ENCODE peak calls at places on chromosome 2, in four cellular contexts. One of them, this sample, is unnamed. For H3K4me1, the result is how much of the 10 kb centered on the place peaks cover.

GRCh38 chr2:25966531-25967265 is 15.6 kb downstream of the KIF3C start:
- DNase-seq in stomach: no peak
- DNase-seq in right cardiac atrium: no peak
- DNase-seq in IMR-90: no peak
- DNase-seq in this sample: no peak

GRCh38 chr2:127176371-127177311 is 43.5 kb downstream of the CYP27C1 start:
- DNase-seq in right cardiac atrium: peak
- DNase-seq in stomach: peak
- DNase-seq in IMR-90: peak
- DNase-seq in this sample: no peak

GRCh38 chr2:224428787-224429440 is 27.0 kb upstream of the FAM124B start:
- DNase-seq in right cardiac atrium: no peak
- DNase-seq in stomach: no peak
- DNase-seq in IMR-90: no peak
- DNase-seq in this sample: no peak

GRCh38 chr2:218323526-218324472 is 31.5 kb upstream of the TMBIM1 start:
- DNase-seq in stomach: no peak
- DNase-seq in IMR-90: peak
- DNase-seq in right cardiac atrium: peak
- DNase-seq in this sample: no peak

GRCh38 chr2:109230980-109231420 is 102.0 kb downstream of the SH3RF3 start:
- DNase-seq in IMR-90: no peak
- DNase-seq in stomach: no peak
- DNase-seq in right cardiac atrium: peak
- DNase-seq in this sample: no peak

GRCh38 chr2:233976087-233976486 is 58.9 kb downstream of the TRPM8 start:
- DNase-seq in IMR-90: no peak
- DNase-seq in right cardiac atrium: no peak
- DNase-seq in stomach: no peak
- DNase-seq in this sample: no peak

GRCh38 chr2:19371996-19372582 is 13.7 kb upstream of the OSR1 start:
- DNase-seq in right cardiac atrium: no peak
- DNase-seq in stomach: no peak
- DNase-seq in IMR-90: no peak
- DNase-seq in this sample: no peak

GRCh38 chr2:191048073-191048472 is 34.1 kb upstream of the STAT1 start:
- DNase-seq in stomach: no peak
- DNase-seq in right cardiac atrium: no peak
- DNase-seq in IMR-90: peak
- DNase-seq in this sample: no peak

GRCh38 chr2:216142540-216142939 is 33.4 kb downstream of the XRCC5 start:
- DNase-seq in stomach: no peak
- DNase-seq in right cardiac atrium: no peak
- DNase-seq in IMR-90: peak
- DNase-seq in this sample: no peak

GRCh38 chr2:69166812-69167468 is 154.0 kb downstream of the ANTXR1 start:
- DNase-seq in IMR-90: no peak
- DNase-seq in right cardiac atrium: peak
- DNase-seq in stomach: no peak
- DNase-seq in this sample: no peak

GRCh38 chr2:191910518-191910917 is 63.6 kb upstream of the CAVIN2 start:
- DNase-seq in stomach: no peak
- DNase-seq in IMR-90: peak
- DNase-seq in right cardiac atrium: no peak
- DNase-seq in this sample: no peak

GRCh38 chr2:188600536-188601210 is 309.0 kb downstream of the GULP1 start:
- DNase-seq in stomach: no peak
- DNase-seq in right cardiac atrium: no peak
- DNase-seq in IMR-90: peak
- DNase-seq in this sample: no peak

GRCh38 chr2:101790856-101791255 is 93.3 kb downstream of the MAP4K4 start:
- DNase-seq in stomach: no peak
- DNase-seq in IMR-90: peak
- DNase-seq in right cardiac atrium: no peak
- DNase-seq in this sample: no peak

GRCh38 chr2:41928593-41928992 is 119.2 kb upstream of the PKDCC start:
- DNase-seq in stomach: no peak
- DNase-seq in right cardiac atrium: no peak
- DNase-seq in IMR-90: peak
- DNase-seq in this sample: no peak

GRCh38 chr2:186570587-186570986 is 19.3 kb upstream of the ITGAV start:
- DNase-seq in right cardiac atrium: no peak
- DNase-seq in stomach: no peak
- DNase-seq in IMR-90: peak
- DNase-seq in this sample: no peak

GRCh38 chr2:157890960-157891629 is 15.0 kb upstream of the ACVR1 start:
- DNase-seq in IMR-90: no peak
- DNase-seq in stomach: no peak
- DNase-seq in right cardiac atrium: no peak
- DNase-seq in this sample: no peak

GRCh38 chr2:120647487-120647886 is 88.2 kb upstream of the GLI2 start:
- DNase-seq in stomach: no peak
- DNase-seq in right cardiac atrium: no peak
- DNase-seq in IMR-90: peak
- DNase-seq in this sample: no peak

GRCh38 chr2:15120578-15120977 is 440.6 kb downstream of the NBAS start:
- DNase-seq in IMR-90: no peak
- DNase-seq in right cardiac atrium: no peak
- DNase-seq in stomach: no peak
- DNase-seq in this sample: no peak

GRCh38 chr2:71556811-71557210 is 103.5 kb downstream of the DYSF start:
- DNase-seq in IMR-90: no peak
- DNase-seq in right cardiac atrium: peak
- DNase-seq in stomach: no peak
- DNase-seq in this sample: no peak

GRCh38 chr2:238247841-238248440 is 8.1 kb upstream of the HES6 start:
- DNase-seq in stomach: no peak
- DNase-seq in IMR-90: no peak
- DNase-seq in right cardiac atrium: no peak
- DNase-seq in this sample: no peak

GRCh38 chr2:48129256-48129950 is 223.1 kb upstream of the FBXO11 start:
- DNase-seq in stomach: no peak
- DNase-seq in right cardiac atrium: no peak
- DNase-seq in IMR-90: no peak
- DNase-seq in this sample: no peak

GRCh38 chr2:86221066-86221684 is 21.9 kb downstream of the MRPL35 start:
- DNase-seq in stomach: peak
- DNase-seq in IMR-90: peak
- DNase-seq in right cardiac atrium: no peak
- DNase-seq in this sample: peak

DNA sequence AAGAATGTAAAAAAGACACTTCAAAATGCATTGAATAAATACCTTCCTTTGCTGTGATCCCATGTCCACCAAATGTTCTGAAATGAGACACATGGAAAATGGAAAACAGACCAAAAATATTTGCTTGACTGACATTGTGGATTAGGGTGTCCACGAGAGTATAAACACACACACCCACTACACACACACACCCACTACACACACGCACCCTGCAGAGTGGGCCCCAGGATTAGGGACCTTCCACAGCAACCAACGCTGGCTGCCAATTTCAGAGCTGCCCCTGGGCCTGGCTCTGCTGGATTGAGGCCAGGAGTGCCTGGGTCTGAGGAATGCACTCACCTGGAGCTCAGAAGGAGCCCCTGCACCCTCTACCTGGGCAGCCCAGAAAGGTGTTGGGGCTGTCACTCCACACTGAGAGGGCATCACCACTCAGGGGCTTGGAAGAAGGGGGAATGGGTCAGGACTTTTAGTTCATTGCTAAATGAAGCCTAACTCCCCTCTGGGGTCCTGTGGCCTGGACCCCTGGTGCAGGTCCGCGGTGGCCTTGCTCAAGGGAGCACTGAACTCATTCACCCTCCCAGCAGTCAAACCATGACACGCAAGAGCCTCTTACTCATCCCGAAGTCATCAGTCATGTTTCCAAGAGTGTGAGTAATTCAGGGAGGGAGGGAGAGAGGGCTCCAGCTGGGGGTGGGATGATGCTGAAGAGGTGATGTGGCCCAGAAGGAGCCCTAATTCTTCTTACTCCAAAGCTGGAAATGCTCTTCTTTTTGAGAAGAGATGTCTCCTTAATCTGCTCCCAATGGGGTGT is 50.2 kb upstream of the PLB1 start:
- DNase-seq in IMR-90: peak
- DNase-seq in stomach: no peak
- DNase-seq in right cardiac atrium: no peak
- DNase-seq in this sample: no peak
- H3K4me1 ChIP-seq in IMR-90: under half
- H3K4me1 ChIP-seq in stomach: under half
- H3K4me1 ChIP-seq in right cardiac atrium: under half
- H3K4me1 ChIP-seq in this sample: half or more

DNA sequence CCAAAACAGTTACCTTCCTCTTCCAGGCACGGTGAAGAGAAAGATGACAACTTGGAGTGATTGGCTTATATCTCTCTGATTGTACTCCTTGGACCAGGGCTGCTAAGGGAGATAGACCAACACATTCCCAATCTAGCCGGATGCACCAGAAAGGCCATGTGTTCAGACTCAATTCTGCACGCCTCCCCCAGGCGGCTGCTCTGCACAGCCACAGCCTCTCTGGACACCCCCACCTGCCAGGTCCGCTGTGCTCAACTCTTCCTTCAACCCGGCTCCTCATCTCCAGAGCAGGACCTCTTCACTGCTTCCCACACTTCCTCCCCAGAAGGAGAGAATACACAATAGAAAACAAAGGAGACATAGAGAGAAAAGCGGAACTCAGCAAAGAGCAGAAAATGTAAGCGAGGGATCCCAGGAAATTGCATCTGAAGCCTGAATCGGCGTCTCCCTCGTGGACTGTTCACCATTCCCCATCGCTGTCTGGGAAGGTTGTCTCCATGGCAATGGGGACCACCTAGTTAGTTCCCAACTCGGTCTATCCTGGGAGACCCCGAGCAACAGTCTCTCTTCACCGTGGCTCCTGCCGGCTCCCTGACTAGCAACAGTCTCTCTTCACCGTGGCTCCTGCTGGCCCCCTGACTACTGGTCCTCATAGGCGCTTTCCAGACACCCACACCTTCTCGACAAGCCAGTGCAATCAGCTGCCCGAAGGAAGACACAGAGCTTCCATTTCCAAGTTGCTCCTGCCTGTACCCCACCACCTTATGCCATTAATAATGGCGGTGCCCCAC is 361.7 kb upstream of the MYT1L start:
- DNase-seq in stomach: no peak
- DNase-seq in IMR-90: no peak
- DNase-seq in right cardiac atrium: no peak
- DNase-seq in this sample: no peak
- H3K4me3 ChIP-seq in stomach: no peak
- H3K4me3 ChIP-seq in IMR-90: no peak
- H3K4me3 ChIP-seq in right cardiac atrium: no peak
- H3K4me3 ChIP-seq in this sample: no peak

GRCh38 chr2:36569267-36569860 is 28.6 kb downstream of the FEZ2 start:
- DNase-seq in IMR-90: no peak
- DNase-seq in stomach: no peak
- DNase-seq in right cardiac atrium: no peak
- DNase-seq in this sample: no peak
- H3K4me1 ChIP-seq in IMR-90: under half
- H3K4me1 ChIP-seq in stomach: under half
- H3K4me1 ChIP-seq in right cardiac atrium: under half
- H3K4me1 ChIP-seq in this sample: under half

GRCh38 chr2:176155341-176156044 is 1.6 kb upstream of the HOXD3 start:
- DNase-seq in IMR-90: no peak
- DNase-seq in stomach: no peak
- DNase-seq in right cardiac atrium: no peak
- DNase-seq in this sample: no peak

GRCh38 chr2:176156301-176156958 is 677 bp upstream of the HOXD3 start:
- DNase-seq in right cardiac atrium: no peak
- DNase-seq in IMR-90: no peak
- DNase-seq in stomach: no peak
- DNase-seq in this sample: no peak

GRCh38 chr2:176158306-176158643 is 1.2 kb downstream of the HOXD3 start:
- DNase-seq in right cardiac atrium: no peak
- DNase-seq in IMR-90: no peak
- DNase-seq in stomach: no peak
- DNase-seq in this sample: no peak

GRCh38 chr2:176157499-176158305 is 595 bp downstream of the HOXD3 start:
- DNase-seq in right cardiac atrium: no peak
- DNase-seq in stomach: no peak
- DNase-seq in IMR-90: no peak
- DNase-seq in this sample: no peak

GRCh38 chr2:176156959-176157498 is at the start of gene HOXD3:
- DNase-seq in stomach: no peak
- DNase-seq in right cardiac atrium: no peak
- DNase-seq in IMR-90: no peak
- DNase-seq in this sample: no peak
- H3K4me3 ChIP-seq in stomach: peak
- H3K4me3 ChIP-seq in right cardiac atrium: peak
- H3K4me3 ChIP-seq in IMR-90: no peak
- H3K4me3 ChIP-seq in this sample: no peak

GRCh38 chr2:160647967-160648685 is 154.5 kb upstream of the RBMS1 start:
- DNase-seq in right cardiac atrium: peak
- DNase-seq in stomach: no peak
- DNase-seq in IMR-90: no peak
- DNase-seq in this sample: no peak

GRCh38 chr2:160649698-160650097 is 156.1 kb upstream of the RBMS1 start:
- DNase-seq in right cardiac atrium: no peak
- DNase-seq in IMR-90: no peak
- DNase-seq in stomach: no peak
- DNase-seq in this sample: no peak

GRCh38 chr2:160652236-160652635 is 158.6 kb upstream of the RBMS1 start:
- DNase-seq in right cardiac atrium: no peak
- DNase-seq in IMR-90: no peak
- DNase-seq in stomach: no peak
- DNase-seq in this sample: no peak

GRCh38 chr2:160651416-160652200 is 158.0 kb upstream of the RBMS1 start:
- DNase-seq in IMR-90: peak
- DNase-seq in right cardiac atrium: no peak
- DNase-seq in stomach: no peak
- DNase-seq in this sample: no peak

GRCh38 chr2:160650196-160651108 is 156.8 kb upstream of the RBMS1 start:
- DNase-seq in stomach: no peak
- DNase-seq in IMR-90: no peak
- DNase-seq in right cardiac atrium: no peak
- DNase-seq in this sample: no peak
- H3K4me1 ChIP-seq in stomach: under half
- H3K4me1 ChIP-seq in IMR-90: under half
- H3K4me1 ChIP-seq in right cardiac atrium: under half
- H3K4me1 ChIP-seq in this sample: under half

This sample was measured in vagina.